ENCODE peak calls at places on chromosomes 5 and 9, in eight cellular contexts. One of them, this sample, is unnamed.

GRCh38 chr5:13081116-13081515 is 863.4 kb downstream of the DNAH5 start:
- DNase-seq in HFFc6: no peak
- DNase-seq in dorsolateral prefrontal cortex: no peak
- DNase-seq in effector memory CD8-positive, alpha-beta T cell: no peak
- DNase-seq in NCI-H2171 treated with DMSO at 0.1 percent for 48 hours: no peak
- DNase-seq in Calu3: no peak
- DNase-seq in cerebellum: no peak
- DNase-seq in choroid plexus epithelial cell: no peak
- DNase-seq in this sample: no peak

GRCh38 chr9:115689331-115689730 is 464.3 kb upstream of the PAPPA start:
- DNase-seq in HFFc6: no peak
- DNase-seq in dorsolateral prefrontal cortex: no peak
- DNase-seq in effector memory CD8-positive, alpha-beta T cell: no peak
- DNase-seq in NCI-H2171 treated with DMSO at 0.1 percent for 48 hours: no peak
- DNase-seq in Calu3: no peak
- DNase-seq in cerebellum: no peak
- DNase-seq in choroid plexus epithelial cell: no peak
- DNase-seq in this sample: no peak

GRCh38 chr5:79802995-79803394 is 113.4 kb downstream of the CMYA5 start:
- DNase-seq in HFFc6: no peak
- DNase-seq in dorsolateral prefrontal cortex: no peak
- DNase-seq in effector memory CD8-positive, alpha-beta T cell: no peak
- DNase-seq in NCI-H2171 treated with DMSO at 0.1 percent for 48 hours: no peak
- DNase-seq in Calu3: no peak
- DNase-seq in cerebellum: no peak
- DNase-seq in choroid plexus epithelial cell: no peak
- DNase-seq in this sample: no peak

GRCh38 chr9:35828716-35829083 is at the start of gene FAM221B:
- DNase-seq in HFFc6: no peak
- DNase-seq in dorsolateral prefrontal cortex: no peak
- DNase-seq in effector memory CD8-positive, alpha-beta T cell: no peak
- DNase-seq in NCI-H2171 treated with DMSO at 0.1 percent for 48 hours: no peak
- DNase-seq in Calu3: peak
- DNase-seq in cerebellum: peak
- DNase-seq in choroid plexus epithelial cell: no peak
- DNase-seq in this sample: no peak

GRCh38 chr5:176768174-176768970 is 42.0 kb upstream of the UNC5A start:
- DNase-seq in HFFc6: no peak
- DNase-seq in dorsolateral prefrontal cortex: no peak
- DNase-seq in effector memory CD8-positive, alpha-beta T cell: no peak
- DNase-seq in NCI-H2171 treated with DMSO at 0.1 percent for 48 hours: no peak
- DNase-seq in Calu3: no peak
- DNase-seq in cerebellum: no peak
- DNase-seq in choroid plexus epithelial cell: no peak
- DNase-seq in this sample: no peak

GRCh38 chr5:147441191-147441695 is 68.6 kb downstream of the DPYSL3 start:
- DNase-seq in HFFc6: no peak
- DNase-seq in dorsolateral prefrontal cortex: no peak
- DNase-seq in effector memory CD8-positive, alpha-beta T cell: no peak
- DNase-seq in NCI-H2171 treated with DMSO at 0.1 percent for 48 hours: no peak
- DNase-seq in Calu3: no peak
- DNase-seq in cerebellum: no peak
- DNase-seq in choroid plexus epithelial cell: no peak
- DNase-seq in this sample: no peak

GRCh38 chr9:128912270-128912853 is 8.4 kb upstream of the PHYHD1 start:
- DNase-seq in HFFc6: peak
- DNase-seq in dorsolateral prefrontal cortex: no peak
- DNase-seq in effector memory CD8-positive, alpha-beta T cell: no peak
- DNase-seq in NCI-H2171 treated with DMSO at 0.1 percent for 48 hours: no peak
- DNase-seq in Calu3: peak
- DNase-seq in cerebellum: no peak
- DNase-seq in choroid plexus epithelial cell: peak
- DNase-seq in this sample: peak

GRCh38 chr9:121610638-121610953 is 40.8 kb upstream of the DAB2IP start:
- DNase-seq in HFFc6: no peak
- DNase-seq in dorsolateral prefrontal cortex: no peak
- DNase-seq in effector memory CD8-positive, alpha-beta T cell: no peak
- DNase-seq in NCI-H2171 treated with DMSO at 0.1 percent for 48 hours: no peak
- DNase-seq in Calu3: no peak
- DNase-seq in cerebellum: no peak
- DNase-seq in choroid plexus epithelial cell: no peak
- DNase-seq in this sample: no peak

GRCh38 chr5:43702815-43703214 is 99.8 kb downstream of the NNT start:
- DNase-seq in HFFc6: no peak
- DNase-seq in dorsolateral prefrontal cortex: no peak
- DNase-seq in effector memory CD8-positive, alpha-beta T cell: no peak
- DNase-seq in NCI-H2171 treated with DMSO at 0.1 percent for 48 hours: peak
- DNase-seq in Calu3: no peak
- DNase-seq in cerebellum: peak
- DNase-seq in choroid plexus epithelial cell: peak
- DNase-seq in this sample: peak

GRCh38 chr5:172336666-172337310 is 53.2 kb upstream of the UBTD2 start:
- DNase-seq in HFFc6: no peak
- DNase-seq in dorsolateral prefrontal cortex: no peak
- DNase-seq in effector memory CD8-positive, alpha-beta T cell: no peak
- DNase-seq in NCI-H2171 treated with DMSO at 0.1 percent for 48 hours: peak
- DNase-seq in Calu3: no peak
- DNase-seq in cerebellum: no peak
- DNase-seq in choroid plexus epithelial cell: no peak
- DNase-seq in this sample: no peak

GRCh38 chr5:36152324-36153298 is 700 bp downstream of the SKP2 start:
- DNase-seq in HFFc6: no peak
- DNase-seq in dorsolateral prefrontal cortex: no peak
- DNase-seq in effector memory CD8-positive, alpha-beta T cell: peak
- DNase-seq in NCI-H2171 treated with DMSO at 0.1 percent for 48 hours: no peak
- DNase-seq in Calu3: no peak
- DNase-seq in cerebellum: peak
- DNase-seq in choroid plexus epithelial cell: peak
- DNase-seq in this sample: peak

GRCh38 chr5:36457511-36458260 is 148.7 kb upstream of the SLC1A3 start:
- DNase-seq in HFFc6: no peak
- DNase-seq in dorsolateral prefrontal cortex: no peak
- DNase-seq in effector memory CD8-positive, alpha-beta T cell: no peak
- DNase-seq in NCI-H2171 treated with DMSO at 0.1 percent for 48 hours: no peak
- DNase-seq in Calu3: no peak
- DNase-seq in cerebellum: no peak
- DNase-seq in choroid plexus epithelial cell: peak
- DNase-seq in this sample: no peak

GRCh38 chr9:131598121-131598520 is 52.8 kb downstream of the PRRT1B start:
- DNase-seq in HFFc6: no peak
- DNase-seq in dorsolateral prefrontal cortex: no peak
- DNase-seq in effector memory CD8-positive, alpha-beta T cell: no peak
- DNase-seq in NCI-H2171 treated with DMSO at 0.1 percent for 48 hours: no peak
- DNase-seq in Calu3: no peak
- DNase-seq in cerebellum: peak
- DNase-seq in choroid plexus epithelial cell: no peak
- DNase-seq in this sample: no peak

GRCh38 chr5:150358261-150359095 is 981 bp downstream of the TCOF1 start:
- DNase-seq in HFFc6: no peak
- DNase-seq in dorsolateral prefrontal cortex: no peak
- DNase-seq in effector memory CD8-positive, alpha-beta T cell: no peak
- DNase-seq in NCI-H2171 treated with DMSO at 0.1 percent for 48 hours: no peak
- DNase-seq in Calu3: no peak
- DNase-seq in cerebellum: no peak
- DNase-seq in choroid plexus epithelial cell: no peak
- DNase-seq in this sample: no peak

GRCh38 chr9:83065233-83065632 is 2.3 kb upstream of the RASEF start:
- DNase-seq in HFFc6: no peak
- DNase-seq in dorsolateral prefrontal cortex: no peak
- DNase-seq in effector memory CD8-positive, alpha-beta T cell: no peak
- DNase-seq in NCI-H2171 treated with DMSO at 0.1 percent for 48 hours: no peak
- DNase-seq in Calu3: no peak
- DNase-seq in cerebellum: no peak
- DNase-seq in choroid plexus epithelial cell: no peak
- DNase-seq in this sample: no peak

GRCh38 chr9:19976226-19976625 is 187.4 kb upstream of the SLC24A2 start:
- DNase-seq in HFFc6: no peak
- DNase-seq in dorsolateral prefrontal cortex: no peak
- DNase-seq in effector memory CD8-positive, alpha-beta T cell: no peak
- DNase-seq in NCI-H2171 treated with DMSO at 0.1 percent for 48 hours: no peak
- DNase-seq in Calu3: no peak
- DNase-seq in cerebellum: no peak
- DNase-seq in choroid plexus epithelial cell: peak
- DNase-seq in this sample: peak